ENCODE peak calls at places on chromosomes 1 and 21, in ten cellular contexts. One of them, this sample, is unnamed.

GRCh38 chr1:156860113-156860638 is 489 bp upstream of the NTRK1 start:
- DNase-seq in Right ventricle myocardium superior: no peak
- DNase-seq in activated effector memory CD4-positive, alpha-beta T cell treated with anti-CD3 and anti-CD28 coated beads, Interleukin-2, amount 50 U/mL, for 16 hours: peak
- DNase-seq in fibroblast of mammary gland: peak
- DNase-seq in nephron progenitor cell: peak
- DNase-seq in T47D: peak
- DNase-seq in hypothalamus: peak
- DNase-seq in SHP77: peak
- DNase-seq in NCI-H2029: no peak
- DNase-seq in NT2/D1: no peak
- DNase-seq in this sample: peak

GRCh38 chr1:156356875-156357534 is 12.0 kb upstream of the RHBG start:
- DNase-seq in nephron progenitor cell: peak
- DNase-seq in SHP77: peak
- DNase-seq in T47D: peak
- DNase-seq in activated effector memory CD4-positive, alpha-beta T cell treated with anti-CD3 and anti-CD28 coated beads, Interleukin-2, amount 50 U/mL, for 16 hours: peak
- DNase-seq in NT2/D1: peak
- DNase-seq in hypothalamus: peak
- DNase-seq in NCI-H2029: peak
- DNase-seq in Right ventricle myocardium superior: no peak
- DNase-seq in fibroblast of mammary gland: no peak
- DNase-seq in this sample: peak

GRCh38 chr21:33825898-33826297 is 89.7 kb downstream of the ATP5PO start:
- DNase-seq in NT2/D1: no peak
- DNase-seq in nephron progenitor cell: no peak
- DNase-seq in hypothalamus: no peak
- DNase-seq in fibroblast of mammary gland: peak
- DNase-seq in SHP77: no peak
- DNase-seq in Right ventricle myocardium superior: no peak
- DNase-seq in T47D: no peak
- DNase-seq in NCI-H2029: no peak
- DNase-seq in activated effector memory CD4-positive, alpha-beta T cell treated with anti-CD3 and anti-CD28 coated beads, Interleukin-2, amount 50 U/mL, for 16 hours: no peak
- DNase-seq in this sample: no peak

GRCh38 chr1:118934706-118935105 is 53.4 kb downstream of the TBX15 start:
- DNase-seq in nephron progenitor cell: no peak
- DNase-seq in hypothalamus: no peak
- DNase-seq in NCI-H2029: no peak
- DNase-seq in SHP77: no peak
- DNase-seq in Right ventricle myocardium superior: no peak
- DNase-seq in NT2/D1: no peak
- DNase-seq in activated effector memory CD4-positive, alpha-beta T cell treated with anti-CD3 and anti-CD28 coated beads, Interleukin-2, amount 50 U/mL, for 16 hours: no peak
- DNase-seq in fibroblast of mammary gland: no peak
- DNase-seq in T47D: no peak
- DNase-seq in this sample: no peak

GRCh38 chr1:183604048-183604808 is 14.0 kb upstream of the NCF2 start:
- DNase-seq in nephron progenitor cell: no peak
- DNase-seq in Right ventricle myocardium superior: peak
- DNase-seq in activated effector memory CD4-positive, alpha-beta T cell treated with anti-CD3 and anti-CD28 coated beads, Interleukin-2, amount 50 U/mL, for 16 hours: no peak
- DNase-seq in SHP77: no peak
- DNase-seq in T47D: no peak
- DNase-seq in NCI-H2029: peak
- DNase-seq in hypothalamus: no peak
- DNase-seq in NT2/D1: no peak
- DNase-seq in fibroblast of mammary gland: peak
- DNase-seq in this sample: no peak

GRCh38 chr21:16055012-16055411 is 325.2 kb downstream of the USP25 start:
- DNase-seq in hypothalamus: no peak
- DNase-seq in NT2/D1: no peak
- DNase-seq in fibroblast of mammary gland: no peak
- DNase-seq in nephron progenitor cell: no peak
- DNase-seq in activated effector memory CD4-positive, alpha-beta T cell treated with anti-CD3 and anti-CD28 coated beads, Interleukin-2, amount 50 U/mL, for 16 hours: no peak
- DNase-seq in NCI-H2029: peak
- DNase-seq in Right ventricle myocardium superior: no peak
- DNase-seq in SHP77: no peak
- DNase-seq in T47D: no peak
- DNase-seq in this sample: no peak

GRCh38 chr1:2594001-2594640 is 7.5 kb downstream of the PRXL2B start:
- DNase-seq in hypothalamus: peak
- DNase-seq in fibroblast of mammary gland: no peak
- DNase-seq in Right ventricle myocardium superior: peak
- DNase-seq in SHP77: no peak
- DNase-seq in activated effector memory CD4-positive, alpha-beta T cell treated with anti-CD3 and anti-CD28 coated beads, Interleukin-2, amount 50 U/mL, for 16 hours: peak
- DNase-seq in NCI-H2029: peak
- DNase-seq in T47D: no peak
- DNase-seq in nephron progenitor cell: no peak
- DNase-seq in NT2/D1: no peak
- DNase-seq in this sample: no peak

GRCh38 chr21:35051287-35051818 is 2.3 kb upstream of the RUNX1 start:
- DNase-seq in Right ventricle myocardium superior: peak
- DNase-seq in nephron progenitor cell: peak
- DNase-seq in hypothalamus: peak
- DNase-seq in NT2/D1: peak
- DNase-seq in activated effector memory CD4-positive, alpha-beta T cell treated with anti-CD3 and anti-CD28 coated beads, Interleukin-2, amount 50 U/mL, for 16 hours: peak
- DNase-seq in SHP77: peak
- DNase-seq in fibroblast of mammary gland: peak
- DNase-seq in T47D: peak
- DNase-seq in NCI-H2029: no peak
- DNase-seq in this sample: no peak

GRCh38 chr1:148263128-148263905 is 111.2 kb upstream of the NBPF11 start:
- DNase-seq in fibroblast of mammary gland: peak
- DNase-seq in NCI-H2029: peak
- DNase-seq in NT2/D1: peak
- DNase-seq in SHP77: peak
- DNase-seq in activated effector memory CD4-positive, alpha-beta T cell treated with anti-CD3 and anti-CD28 coated beads, Interleukin-2, amount 50 U/mL, for 16 hours: peak
- DNase-seq in Right ventricle myocardium superior: peak
- DNase-seq in hypothalamus: no peak
- DNase-seq in T47D: peak
- DNase-seq in nephron progenitor cell: peak
- DNase-seq in this sample: peak

GRCh38 chr1:77375990-77376389 is 94.2 kb downstream of the AK5 start:
- DNase-seq in activated effector memory CD4-positive, alpha-beta T cell treated with anti-CD3 and anti-CD28 coated beads, Interleukin-2, amount 50 U/mL, for 16 hours: no peak
- DNase-seq in fibroblast of mammary gland: no peak
- DNase-seq in T47D: no peak
- DNase-seq in SHP77: no peak
- DNase-seq in nephron progenitor cell: no peak
- DNase-seq in hypothalamus: no peak
- DNase-seq in NT2/D1: no peak
- DNase-seq in NCI-H2029: no peak
- DNase-seq in Right ventricle myocardium superior: no peak
- DNase-seq in this sample: no peak

GRCh38 chr1:168469690-168470089 is 74.1 kb downstream of the XCL2 start:
- DNase-seq in T47D: no peak
- DNase-seq in SHP77: peak
- DNase-seq in fibroblast of mammary gland: peak
- DNase-seq in NCI-H2029: no peak
- DNase-seq in nephron progenitor cell: no peak
- DNase-seq in hypothalamus: no peak
- DNase-seq in activated effector memory CD4-positive, alpha-beta T cell treated with anti-CD3 and anti-CD28 coated beads, Interleukin-2, amount 50 U/mL, for 16 hours: peak
- DNase-seq in Right ventricle myocardium superior: peak
- DNase-seq in NT2/D1: no peak
- DNase-seq in this sample: peak

GRCh38 chr1:241917487-241917886 is 40.1 kb upstream of the BECN2 start:
- DNase-seq in NCI-H2029: no peak
- DNase-seq in Right ventricle myocardium superior: no peak
- DNase-seq in T47D: no peak
- DNase-seq in nephron progenitor cell: no peak
- DNase-seq in hypothalamus: no peak
- DNase-seq in activated effector memory CD4-positive, alpha-beta T cell treated with anti-CD3 and anti-CD28 coated beads, Interleukin-2, amount 50 U/mL, for 16 hours: no peak
- DNase-seq in fibroblast of mammary gland: no peak
- DNase-seq in NT2/D1: no peak
- DNase-seq in SHP77: no peak
- DNase-seq in this sample: no peak

GRCh38 chr1:94627771-94628170 is 86.2 kb upstream of the F3 start:
- DNase-seq in nephron progenitor cell: no peak
- DNase-seq in activated effector memory CD4-positive, alpha-beta T cell treated with anti-CD3 and anti-CD28 coated beads, Interleukin-2, amount 50 U/mL, for 16 hours: no peak
- DNase-seq in fibroblast of mammary gland: no peak
- DNase-seq in T47D: no peak
- DNase-seq in hypothalamus: no peak
- DNase-seq in NT2/D1: no peak
- DNase-seq in NCI-H2029: no peak
- DNase-seq in SHP77: no peak
- DNase-seq in Right ventricle myocardium superior: no peak
- DNase-seq in this sample: no peak

GRCh38 chr1:9422921-9423505 is 116.3 kb upstream of the SLC25A33 start:
- DNase-seq in hypothalamus: no peak
- DNase-seq in nephron progenitor cell: no peak
- DNase-seq in Right ventricle myocardium superior: no peak
- DNase-seq in NCI-H2029: no peak
- DNase-seq in NT2/D1: no peak
- DNase-seq in SHP77: no peak
- DNase-seq in fibroblast of mammary gland: no peak
- DNase-seq in activated effector memory CD4-positive, alpha-beta T cell treated with anti-CD3 and anti-CD28 coated beads, Interleukin-2, amount 50 U/mL, for 16 hours: no peak
- DNase-seq in T47D: no peak
- DNase-seq in this sample: peak

GRCh38 chr21:16945580-16945979 is 567.3 kb upstream of the CXADR start:
- DNase-seq in hypothalamus: no peak
- DNase-seq in T47D: no peak
- DNase-seq in NT2/D1: no peak
- DNase-seq in activated effector memory CD4-positive, alpha-beta T cell treated with anti-CD3 and anti-CD28 coated beads, Interleukin-2, amount 50 U/mL, for 16 hours: no peak
- DNase-seq in SHP77: no peak
- DNase-seq in fibroblast of mammary gland: peak
- DNase-seq in Right ventricle myocardium superior: no peak
- DNase-seq in NCI-H2029: peak
- DNase-seq in nephron progenitor cell: no peak
- DNase-seq in this sample: no peak

GRCh38 chr1:63294797-63295594 is 27.4 kb upstream of the FOXD3 start:
- DNase-seq in fibroblast of mammary gland: no peak
- DNase-seq in activated effector memory CD4-positive, alpha-beta T cell treated with anti-CD3 and anti-CD28 coated beads, Interleukin-2, amount 50 U/mL, for 16 hours: no peak
- DNase-seq in nephron progenitor cell: no peak
- DNase-seq in NT2/D1: peak
- DNase-seq in NCI-H2029: no peak
- DNase-seq in Right ventricle myocardium superior: no peak
- DNase-seq in T47D: no peak
- DNase-seq in SHP77: no peak
- DNase-seq in hypothalamus: no peak
- DNase-seq in this sample: no peak

GRCh38 chr1:31977361-31978131 is 36.1 kb upstream of the KHDRBS1 start:
- DNase-seq in nephron progenitor cell: no peak
- DNase-seq in SHP77: peak
- DNase-seq in NCI-H2029: no peak
- DNase-seq in NT2/D1: peak
- DNase-seq in activated effector memory CD4-positive, alpha-beta T cell treated with anti-CD3 and anti-CD28 coated beads, Interleukin-2, amount 50 U/mL, for 16 hours: no peak
- DNase-seq in T47D: peak
- DNase-seq in hypothalamus: no peak
- DNase-seq in fibroblast of mammary gland: peak
- DNase-seq in Right ventricle myocardium superior: no peak
- DNase-seq in this sample: peak

GRCh38 chr1:54593571-54594160 is 29.7 kb downstream of the FAM151A start:
- DNase-seq in hypothalamus: no peak
- DNase-seq in fibroblast of mammary gland: no peak
- DNase-seq in T47D: no peak
- DNase-seq in NCI-H2029: no peak
- DNase-seq in NT2/D1: no peak
- DNase-seq in nephron progenitor cell: no peak
- DNase-seq in SHP77: no peak
- DNase-seq in Right ventricle myocardium superior: no peak
- DNase-seq in activated effector memory CD4-positive, alpha-beta T cell treated with anti-CD3 and anti-CD28 coated beads, Interleukin-2, amount 50 U/mL, for 16 hours: no peak
- DNase-seq in this sample: no peak

GRCh38 chr21:39022901-39023693 is 160.2 kb downstream of the PSMG1 start:
- DNase-seq in activated effector memory CD4-positive, alpha-beta T cell treated with anti-CD3 and anti-CD28 coated beads, Interleukin-2, amount 50 U/mL, for 16 hours: no peak
- DNase-seq in hypothalamus: no peak
- DNase-seq in fibroblast of mammary gland: peak
- DNase-seq in NCI-H2029: no peak
- DNase-seq in Right ventricle myocardium superior: peak
- DNase-seq in T47D: no peak
- DNase-seq in NT2/D1: no peak
- DNase-seq in nephron progenitor cell: peak
- DNase-seq in SHP77: no peak
- DNase-seq in this sample: no peak

GRCh38 chr1:182725264-182725965 is 41.0 kb upstream of the RGS8 start:
- DNase-seq in Right ventricle myocardium superior: no peak
- DNase-seq in activated effector memory CD4-positive, alpha-beta T cell treated with anti-CD3 and anti-CD28 coated beads, Interleukin-2, amount 50 U/mL, for 16 hours: no peak
- DNase-seq in fibroblast of mammary gland: no peak
- DNase-seq in nephron progenitor cell: no peak
- DNase-seq in SHP77: no peak
- DNase-seq in hypothalamus: no peak
- DNase-seq in NCI-H2029: no peak
- DNase-seq in NT2/D1: no peak
- DNase-seq in T47D: no peak
- DNase-seq in this sample: no peak

GRCh38 chr1:216616425-216616824 is 106.8 kb downstream of the ESRRG start:
- DNase-seq in NT2/D1: no peak
- DNase-seq in NCI-H2029: no peak
- DNase-seq in Right ventricle myocardium superior: no peak
- DNase-seq in hypothalamus: no peak
- DNase-seq in activated effector memory CD4-positive, alpha-beta T cell treated with anti-CD3 and anti-CD28 coated beads, Interleukin-2, amount 50 U/mL, for 16 hours: no peak
- DNase-seq in fibroblast of mammary gland: no peak
- DNase-seq in SHP77: no peak
- DNase-seq in T47D: no peak
- DNase-seq in nephron progenitor cell: no peak
- DNase-seq in this sample: no peak

GRCh38 chr1:36080236-36080635 is 3.7 kb upstream of the TEKT2 start:
- DNase-seq in fibroblast of mammary gland: no peak
- DNase-seq in activated effector memory CD4-positive, alpha-beta T cell treated with anti-CD3 and anti-CD28 coated beads, Interleukin-2, amount 50 U/mL, for 16 hours: no peak
- DNase-seq in NT2/D1: no peak
- DNase-seq in SHP77: no peak
- DNase-seq in NCI-H2029: no peak
- DNase-seq in hypothalamus: no peak
- DNase-seq in T47D: no peak
- DNase-seq in Right ventricle myocardium superior: no peak
- DNase-seq in nephron progenitor cell: no peak
- DNase-seq in this sample: no peak

GRCh38 chr1:198663996-198664789 is 25.4 kb downstream of the PTPRC start:
- DNase-seq in fibroblast of mammary gland: no peak
- DNase-seq in SHP77: no peak
- DNase-seq in Right ventricle myocardium superior: no peak
- DNase-seq in NT2/D1: no peak
- DNase-seq in nephron progenitor cell: no peak
- DNase-seq in hypothalamus: no peak
- DNase-seq in T47D: no peak
- DNase-seq in NCI-H2029: no peak
- DNase-seq in activated effector memory CD4-positive, alpha-beta T cell treated with anti-CD3 and anti-CD28 coated beads, Interleukin-2, amount 50 U/mL, for 16 hours: no peak
- DNase-seq in this sample: no peak

GRCh38 chr1:56073614-56074356 is 505.6 kb downstream of the PLPP3 start:
- DNase-seq in NT2/D1: no peak
- DNase-seq in SHP77: no peak
- DNase-seq in activated effector memory CD4-positive, alpha-beta T cell treated with anti-CD3 and anti-CD28 coated beads, Interleukin-2, amount 50 U/mL, for 16 hours: no peak
- DNase-seq in Right ventricle myocardium superior: peak
- DNase-seq in nephron progenitor cell: no peak
- DNase-seq in fibroblast of mammary gland: peak
- DNase-seq in hypothalamus: no peak
- DNase-seq in T47D: no peak
- DNase-seq in NCI-H2029: no peak
- DNase-seq in this sample: no peak

GRCh38 chr1:84635261-84635848 is 54.9 kb downstream of the SSX2IP start:
- DNase-seq in SHP77: no peak
- DNase-seq in nephron progenitor cell: no peak
- DNase-seq in hypothalamus: no peak
- DNase-seq in activated effector memory CD4-positive, alpha-beta T cell treated with anti-CD3 and anti-CD28 coated beads, Interleukin-2, amount 50 U/mL, for 16 hours: no peak
- DNase-seq in Right ventricle myocardium superior: no peak
- DNase-seq in fibroblast of mammary gland: no peak
- DNase-seq in NCI-H2029: no peak
- DNase-seq in T47D: no peak
- DNase-seq in NT2/D1: no peak
- DNase-seq in this sample: no peak

GRCh38 chr1:222627232-222627631 is 9.3 kb downstream of the MIA3 start:
- DNase-seq in fibroblast of mammary gland: peak
- DNase-seq in SHP77: no peak
- DNase-seq in nephron progenitor cell: no peak
- DNase-seq in activated effector memory CD4-positive, alpha-beta T cell treated with anti-CD3 and anti-CD28 coated beads, Interleukin-2, amount 50 U/mL, for 16 hours: no peak
- DNase-seq in NCI-H2029: no peak
- DNase-seq in Right ventricle myocardium superior: no peak
- DNase-seq in T47D: no peak
- DNase-seq in NT2/D1: no peak
- DNase-seq in hypothalamus: no peak
- DNase-seq in this sample: no peak

GRCh38 chr1:166952002-166952746 is 23.2 kb downstream of the ILDR2 start:
- DNase-seq in SHP77: no peak
- DNase-seq in nephron progenitor cell: no peak
- DNase-seq in Right ventricle myocardium superior: no peak
- DNase-seq in NT2/D1: peak
- DNase-seq in activated effector memory CD4-positive, alpha-beta T cell treated with anti-CD3 and anti-CD28 coated beads, Interleukin-2, amount 50 U/mL, for 16 hours: no peak
- DNase-seq in T47D: no peak
- DNase-seq in fibroblast of mammary gland: peak
- DNase-seq in hypothalamus: no peak
- DNase-seq in NCI-H2029: no peak
- DNase-seq in this sample: no peak

GRCh38 chr1:230992100-230992774 is 13.3 kb downstream of the ARV1 start:
- DNase-seq in NT2/D1: no peak
- DNase-seq in NCI-H2029: peak
- DNase-seq in nephron progenitor cell: no peak
- DNase-seq in T47D: no peak
- DNase-seq in SHP77: peak
- DNase-seq in Right ventricle myocardium superior: no peak
- DNase-seq in hypothalamus: no peak
- DNase-seq in activated effector memory CD4-positive, alpha-beta T cell treated with anti-CD3 and anti-CD28 coated beads, Interleukin-2, amount 50 U/mL, for 16 hours: no peak
- DNase-seq in fibroblast of mammary gland: no peak
- DNase-seq in this sample: no peak

This sample was measured in D341Med.